ENCODE peak calls at places on chromosomes 11 and 22, in eight cellular contexts. L is A549; C is NCI-H2171 treated with DMSO at 0.1 percent for 48 hours; G is fibroblast of the aortic adventitia; K is AG09309; F is HTR-8/SVneo; Z is G401; I is effector CD4-positive, alpha-beta T cell. D is an unnamed sample.

GRCh38 chr11:3169235-3169951 is 4.3 kb upstream of the OSBPL5 start:
- DNase-seq in L (no peak), Z (no peak), I (no peak), C (no peak), G (peak), K (no peak), F (no peak), D (peak)

GRCh38 chr11:85740464-85741400 is 54.7 kb upstream of the CCDC89 start:
- DNase-seq in L (no peak), C (peak), F (no peak), Z (no peak), G (no peak), K (no peak), I (no peak), D (no peak)

GRCh38 chr11:65873280-65874156 is 918 bp upstream of the EFEMP2 start:
- DNase-seq in K (no peak), L (peak), Z (peak), F (peak), G (peak), C (peak), I (peak), D (peak)

GRCh38 chr11:134349109-134349801 is 17.5 kb downstream of the GLB1L2 start:
- DNase-seq in F (no peak), C (no peak), Z (no peak), G (no peak), I (no peak), L (no peak), K (no peak), D (no peak)

GRCh38 chr11:9802291-9802861 is 138.5 kb downstream of the SWAP70 start:
- DNase-seq in F (no peak), C (peak), K (peak), I (no peak), G (peak), Z (peak), L (no peak), D (peak)

GRCh38 chr11:79413258-79413657 is 27.6 kb downstream of the TENM4 start:
- DNase-seq in L (no peak), Z (peak), K (peak), I (no peak), F (no peak), C (peak), G (peak), D (peak)

GRCh38 chr11:1654388-1655167 is 25.0 kb downstream of the KRTAP5-5 start:
- DNase-seq in L (no peak), K (no peak), Z (no peak), G (no peak), F (no peak), C (no peak), I (no peak), D (no peak)

GRCh38 chr11:86548278-86548917 is 124.0 kb downstream of the ME3 start:
- DNase-seq in G (peak), K (no peak), L (no peak), F (no peak), Z (peak), C (peak), I (no peak), D (peak)

GRCh38 chr11:83284501-83285051 is 1.6 kb downstream of the CCDC90B start:
- DNase-seq in K (no peak), L (no peak), F (no peak), Z (no peak), C (no peak), I (no peak), G (no peak), D (no peak)

GRCh38 chr22:48138855-48139254 is 1376.4 kb downstream of the TBC1D22A start:
- DNase-seq in G (no peak), L (no peak), C (no peak), I (no peak), K (no peak), Z (no peak), F (no peak), D (no peak)

D was measured in MG63.